ENCODE peak calls at places on chromosomes 12 and 14, in eight cellular contexts. D is GM23338; N is astrocyte of the spinal cord; M is AG09319; Q is B cell; R is CD4-positive, alpha-beta T cell; T is transverse colon; A is coronary artery. F is an unnamed sample.

GRCh38 chr12:124517260-124518050 is 50.0 kb downstream of the NCOR2 start:
- DNase-seq in R (no peak), N (peak), T (peak), A (peak), D (no peak), Q (no peak), M (no peak), F (no peak)

GRCh38 chr12:84912191-84913142 is at the start of gene SLC6A15:
- DNase-seq in D (peak), N (peak), T (no peak), A (no peak), M (peak), Q (no peak), R (no peak), F (peak)

GRCh38 chr12:45339035-45339434 is 123.1 kb downstream of the ANO6 start:
- DNase-seq in N (no peak), R (no peak), M (no peak), Q (no peak), T (no peak), D (no peak), A (no peak), F (no peak)

GRCh38 chr12:41932470-41932991 is 212.1 kb downstream of the GXYLT1 start:
- DNase-seq in T (peak), N (peak), Q (peak), M (no peak), R (no peak), D (peak), A (no peak), F (peak)

GRCh38 chr12:132410296-132410625 is 79.7 kb upstream of the FBRSL1 start:
- DNase-seq in Q (no peak), A (no peak), R (no peak), M (no peak), N (no peak), D (no peak), T (no peak), F (no peak)

GRCh38 chr14:22821193-22822016 is 6.2 kb upstream of the SLC7A7 start:
- DNase-seq in T (no peak), A (no peak), Q (no peak), D (peak), N (peak), R (no peak), M (no peak), F (no peak)

GRCh38 chr12:29656762-29657538 is 126.8 kb downstream of the TMTC1 start:
- DNase-seq in N (no peak), T (no peak), A (no peak), R (no peak), Q (no peak), M (no peak), D (no peak), F (no peak)

GRCh38 chr14:98144964-98145363 is 1127.0 kb downstream of the BCL11B start:
- DNase-seq in N (peak), M (no peak), T (no peak), R (no peak), A (no peak), Q (no peak), D (no peak), F (no peak)

GRCh38 chr12:56634242-56634836 is 4.2 kb upstream of the BAZ2A start:
- DNase-seq in A (no peak), T (peak), D (peak), R (no peak), N (peak), M (no peak), Q (no peak), F (peak)

GRCh38 chr14:58298880-58299664 is 717 bp downstream of the ARID4A start:
- DNase-seq in A (peak), N (no peak), T (peak), R (peak), D (peak), Q (peak), M (no peak), F (peak)

GRCh38 chr12:47636908-47637780 is 68.7 kb downstream of the RPAP3 start:
- DNase-seq in T (peak), N (no peak), A (no peak), M (no peak), R (no peak), D (peak), Q (no peak), F (no peak)

GRCh38 chr14:23362200-23362599 is 2.8 kb downstream of the EFS start:
- DNase-seq in M (no peak), Q (no peak), T (no peak), D (peak), R (no peak), N (peak), A (peak), F (no peak)

GRCh38 chr12:69068431-69068830 is 135.5 kb upstream of the CPM start:
- DNase-seq in M (no peak), T (peak), N (peak), Q (no peak), D (no peak), R (no peak), A (no peak), F (no peak)

GRCh38 chr12:117574655-117575054 is 213.2 kb upstream of the NOS1 start:
- DNase-seq in Q (no peak), D (no peak), T (no peak), M (no peak), N (no peak), R (no peak), A (no peak), F (no peak)

GRCh38 chr14:20624495-20625070 is 16.9 kb downstream of the OR6S1 start:
- DNase-seq in D (peak), N (peak), A (no peak), Q (peak), R (no peak), T (peak), M (no peak), F (no peak)

GRCh38 chr14:91249841-91250616 is 5.5 kb upstream of the GPR68 start:
- DNase-seq in A (no peak), M (no peak), Q (peak), T (peak), R (no peak), N (peak), D (no peak), F (peak)
- TF ChIP-seq CTCF in A (no peak), M (no peak), Q (no peak), T (no peak), R (no peak), N (no peak), D (no peak), F (no peak)

GRCh38 chr14:60510254-60510975 is 1.5 kb downstream of the SIX6 start:
- DNase-seq in R (no peak), Q (no peak), M (no peak), N (no peak), D (peak), T (no peak), A (no peak), F (no peak)

GRCh38 chr14:60509438-60510253 is 700 bp downstream of the SIX6 start:
- DNase-seq in Q (no peak), D (peak), T (no peak), N (no peak), R (no peak), A (no peak), M (no peak), F (no peak)

GRCh38 chr14:60506985-60507829 is 1.7 kb upstream of the SIX6 start:
- DNase-seq in N (no peak), M (no peak), R (no peak), A (no peak), T (no peak), Q (no peak), D (peak), F (no peak)

GRCh38 chr14:60508363-60508706 is 611 bp upstream of the SIX6 start:
- DNase-seq in M (no peak), T (no peak), R (no peak), A (no peak), Q (no peak), D (no peak), N (no peak), F (no peak)

DNA sequence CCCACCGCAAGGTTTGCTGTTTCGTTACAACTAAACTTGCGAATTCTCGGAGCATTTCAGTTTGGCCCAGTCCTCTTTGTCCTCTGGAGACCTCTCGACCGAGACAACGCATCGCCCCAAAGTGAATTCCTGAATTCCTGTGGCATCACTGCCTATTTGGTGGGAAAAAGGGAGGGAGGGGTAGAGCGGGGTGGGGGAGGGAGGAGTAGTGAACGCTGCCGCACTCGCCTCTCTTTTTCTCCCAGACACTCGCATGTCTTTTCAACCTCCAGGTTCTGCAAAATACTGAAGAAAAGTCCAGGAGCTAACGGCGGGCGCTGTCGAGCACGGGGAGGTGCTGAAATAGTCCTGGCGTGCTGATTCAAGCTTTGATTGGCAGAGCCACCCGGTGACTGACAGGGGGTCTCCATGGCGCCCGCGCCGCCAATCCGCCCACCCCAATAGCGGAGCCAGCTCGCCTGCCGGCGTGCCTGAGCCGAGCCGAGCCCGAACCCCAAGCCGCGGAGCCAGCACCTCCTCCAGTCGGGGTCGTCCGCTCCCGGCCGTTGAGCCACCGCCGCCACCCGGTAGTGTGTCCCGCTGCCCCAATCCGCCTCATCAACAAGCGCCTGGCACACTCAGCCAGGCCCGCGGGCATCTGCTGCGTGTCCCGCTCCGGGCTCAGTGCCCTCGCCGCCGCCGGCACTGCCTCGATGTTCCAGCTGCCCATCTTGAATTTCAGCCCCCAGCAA is at the start of gene SIX6:
- DNase-seq in R (no peak), T (no peak), Q (no peak), N (no peak), A (no peak), D (peak), M (no peak), F (no peak)
- TF ChIP-seq CTCF in R (no peak), T (no peak), Q (no peak), N (no peak), A (no peak), D (no peak), M (no peak), F (no peak)

DNA sequence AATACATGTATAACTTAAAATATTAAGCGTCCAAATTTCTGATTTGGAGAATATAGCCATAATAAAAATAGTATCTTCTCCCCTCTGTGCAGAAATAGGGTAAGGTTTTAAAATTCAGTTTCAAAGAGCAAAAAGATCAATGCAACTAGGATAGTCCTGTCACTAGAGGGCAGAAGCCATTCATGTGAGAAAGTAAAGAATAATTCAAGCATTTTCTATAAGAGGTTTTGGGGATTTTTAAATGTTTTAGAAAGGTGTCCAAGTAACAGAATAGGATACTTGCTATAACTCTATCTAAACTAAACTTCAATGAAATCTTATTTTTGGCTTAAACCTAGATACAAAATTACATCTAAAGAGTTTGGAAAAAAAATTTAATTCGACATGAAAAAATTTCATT is 50.3 kb downstream of the ADAMTS20 start:
- DNase-seq in M (peak), A (no peak), Q (no peak), N (peak), D (peak), T (no peak), R (no peak), F (peak)
- TF ChIP-seq CTCF in M (peak), A (no peak), Q (no peak), N (peak), D (peak), T (no peak), R (no peak), F (peak)

GRCh38 chr12:121061831-121062230 is 22.8 kb upstream of the OASL start:
- DNase-seq in M (no peak), R (no peak), Q (no peak), T (no peak), D (no peak), N (no peak), A (no peak), F (no peak)
- TF ChIP-seq CTCF in M (peak), R (no peak), Q (no peak), T (no peak), D (peak), N (peak), A (no peak), F (peak)

GRCh38 chr12:129276408-129277042 is 423.2 kb downstream of the GLT1D1 start:
- DNase-seq in N (no peak), A (no peak), M (no peak), T (no peak), Q (no peak), D (no peak), R (no peak), F (no peak)
- TF ChIP-seq CTCF in N (no peak), A (no peak), M (no peak), T (no peak), Q (no peak), D (no peak), R (no peak), F (no peak)

GRCh38 chr12:12016284-12017100 is 54.2 kb upstream of the BCL2L14 start:
- DNase-seq in M (no peak), T (no peak), A (no peak), D (no peak), R (no peak), N (no peak), Q (no peak), F (no peak)

GRCh38 chr12:12019881-12020280 is 50.9 kb upstream of the BCL2L14 start:
- DNase-seq in M (no peak), T (no peak), Q (no peak), A (no peak), N (no peak), R (no peak), D (no peak), F (no peak)

GRCh38 chr12:12018454-12018853 is 52.3 kb upstream of the BCL2L14 start:
- DNase-seq in D (no peak), M (no peak), A (no peak), Q (no peak), R (no peak), T (no peak), N (peak), F (no peak)

GRCh38 chr12:12017135-12017581 is 53.6 kb upstream of the BCL2L14 start:
- DNase-seq in T (no peak), N (no peak), Q (no peak), D (no peak), A (no peak), M (no peak), R (no peak), F (no peak)

DNA sequence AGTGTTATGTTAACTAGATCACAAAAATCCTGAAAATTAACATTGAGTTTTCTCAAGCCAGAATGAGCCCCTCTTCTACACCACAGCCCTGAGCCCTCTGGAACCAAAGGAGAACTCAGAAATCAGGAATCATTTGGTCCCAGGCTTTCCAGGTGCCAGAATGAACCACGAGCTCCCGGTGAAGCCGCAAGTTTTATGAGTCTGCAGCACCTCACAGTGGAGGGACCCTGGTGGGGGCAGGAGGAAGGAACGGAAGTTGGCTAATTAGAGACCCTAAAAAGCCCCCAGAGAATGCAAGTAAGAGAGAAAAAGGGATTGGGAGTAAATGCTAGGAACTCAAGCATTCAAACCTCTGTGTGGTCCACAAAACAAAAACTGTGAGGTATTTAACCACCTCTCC is 52.9 kb upstream of the BCL2L14 start:
- DNase-seq in Q (no peak), N (no peak), M (no peak), D (peak), R (no peak), A (no peak), T (no peak), F (no peak)
- TF ChIP-seq CTCF in Q (no peak), N (peak), M (no peak), D (peak), R (no peak), A (no peak), T (no peak), F (peak)

GRCh38 chr14:105143451-105144230 is 24.9 kb downstream of the JAG2 start:
- DNase-seq in T (peak), N (no peak), A (no peak), M (no peak), D (no peak), Q (peak), R (no peak), F (no peak)

GRCh38 chr14:105146181-105146975 is 22.2 kb downstream of the JAG2 start:
- DNase-seq in T (no peak), A (no peak), D (no peak), N (no peak), Q (peak), R (no peak), M (no peak), F (peak)

GRCh38 chr14:105145381-105146180 is 23.0 kb downstream of the JAG2 start:
- DNase-seq in N (no peak), A (no peak), Q (peak), D (no peak), R (no peak), M (no peak), T (no peak), F (peak)

GRCh38 chr14:105144231-105144665 is 24.3 kb downstream of the JAG2 start:
- DNase-seq in T (peak), R (no peak), Q (peak), M (no peak), N (no peak), A (no peak), D (no peak), F (no peak)

DNA sequence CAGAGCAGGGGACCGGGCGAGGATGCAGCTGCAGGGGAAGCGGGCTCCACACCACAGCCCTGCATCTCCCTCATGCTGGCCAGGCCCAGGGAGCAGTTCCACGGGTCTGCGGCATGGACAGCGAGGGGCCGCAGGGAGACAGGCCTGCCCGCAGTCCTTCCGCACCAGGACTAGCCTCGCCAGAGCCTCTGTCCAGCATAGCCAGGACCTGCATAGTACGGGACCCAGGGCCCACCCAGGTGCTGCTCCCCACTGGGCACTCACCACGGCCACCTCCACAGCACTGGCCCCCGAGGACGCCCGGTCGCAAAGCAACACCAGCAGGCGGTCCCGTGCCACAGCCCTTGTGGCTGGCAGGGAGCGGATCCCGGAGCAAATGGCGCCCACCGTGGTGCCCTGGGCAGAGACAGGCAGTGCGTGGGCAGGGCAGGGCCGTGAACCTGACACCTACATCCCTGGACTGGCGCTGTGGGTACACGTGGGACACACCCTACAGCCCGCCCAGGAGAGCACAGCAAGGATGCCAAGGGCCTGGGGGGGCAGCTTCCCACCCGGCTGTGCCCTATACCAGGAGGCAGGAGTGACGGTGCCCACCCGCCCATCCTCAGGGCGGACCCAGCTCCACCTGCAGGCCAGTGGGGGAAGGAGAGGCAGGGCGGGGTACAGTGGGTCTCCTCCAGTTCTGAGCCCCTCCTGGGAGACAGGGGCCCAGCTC is 23.8 kb downstream of the JAG2 start:
- DNase-seq in T (peak), M (no peak), A (no peak), N (no peak), R (no peak), D (no peak), Q (no peak), F (peak)
- TF ChIP-seq CTCF in T (no peak), M (no peak), A (no peak), N (no peak), R (no peak), D (peak), Q (no peak), F (no peak)

GRCh38 chr12:97363693-97364092 is 98.9 kb upstream of the RMST start:
- DNase-seq in A (no peak), D (no peak), Q (no peak), N (no peak), R (no peak), T (no peak), M (no peak), F (no peak)

DNA sequence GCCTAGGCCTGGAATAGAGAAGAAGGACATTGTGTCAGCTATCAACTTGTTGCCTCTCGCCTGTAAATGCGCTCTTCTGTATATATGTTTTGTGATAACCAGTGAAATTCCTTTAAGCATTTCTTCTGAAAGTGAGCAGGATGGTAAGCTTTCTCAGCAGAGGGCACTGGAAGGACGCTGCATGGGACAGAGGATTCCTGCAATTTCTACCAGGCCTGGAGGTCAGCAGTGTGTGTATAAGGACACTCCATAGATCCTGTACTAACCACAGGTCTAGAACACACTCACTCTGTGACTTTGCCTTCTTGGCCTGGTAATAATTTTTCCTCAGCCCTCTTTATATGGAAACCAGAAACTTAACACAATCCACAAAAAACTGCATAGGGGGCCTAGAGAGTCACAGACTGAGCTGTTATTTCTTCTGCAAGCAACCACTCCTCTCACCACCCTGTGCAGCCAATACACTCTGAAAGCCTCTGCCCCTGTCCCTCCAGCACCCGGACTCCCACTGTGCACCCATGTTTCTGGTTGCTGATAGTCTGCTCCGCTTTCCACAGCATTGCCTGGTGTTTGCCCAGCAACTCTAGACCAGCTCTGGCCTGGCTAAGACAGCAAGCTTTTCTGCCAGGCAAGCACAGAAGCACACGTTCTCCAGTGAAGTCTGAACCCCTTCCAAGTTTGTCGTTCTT is 94.0 kb upstream of the RMST start:
- DNase-seq in Q (no peak), D (no peak), T (no peak), R (no peak), M (no peak), N (no peak), A (no peak), F (no peak)
- TF ChIP-seq CTCF in Q (no peak), D (peak), T (no peak), R (no peak), M (no peak), N (no peak), A (no peak), F (no peak)

F was measured in GM13977.